ENCODE peak calls at places on chromosomes 2 and 18, in six cellular contexts. M, T, J, O, R and B are unnamed samples.

GRCh38 chr2:134208825-134209224 is 45.0 kb upstream of the MGAT5 start:
- DNase-seq in M (no peak), T (no peak), J (no peak), O (no peak), R (no peak), B (no peak)

GRCh38 chr2:23684540-23685176 is 242.3 kb downstream of the ATAD2B start:
- DNase-seq in M (no peak), T (no peak), J (no peak), O (no peak), R (no peak), B (no peak)

GRCh38 chr2:31212659-31213058 is 4.7 kb downstream of the CAPN14 start:
- DNase-seq in M (no peak), T (no peak), J (no peak), O (no peak), R (no peak), B (no peak)

GRCh38 chr2:239735131-239735828 is 289.9 kb downstream of the NDUFA10 start:
- DNase-seq in M (no peak), T (peak), J (no peak), O (no peak), R (no peak), B (peak)

GRCh38 chr2:86492057-86492456 is 50.9 kb downstream of the KDM3A start:
- DNase-seq in M (no peak), T (no peak), J (no peak), O (no peak), R (no peak), B (no peak)

GRCh38 chr2:229910832-229911412 is 10.9 kb downstream of the TRIP12 start:
- DNase-seq in M (no peak), T (no peak), J (no peak), O (no peak), R (peak), B (no peak)

GRCh38 chr2:138621139-138621538 is 119.6 kb downstream of the SPOPL start:
- DNase-seq in M (no peak), T (no peak), J (no peak), O (no peak), R (no peak), B (no peak)

GRCh38 chr2:156333951-156334495 is 1.5 kb upstream of the NR4A2 start:
- DNase-seq in M (peak), T (peak), J (peak), O (peak), R (no peak), B (no peak)

GRCh38 chr2:82837588-82838304 is 1621.3 kb downstream of the SUCLG1 start:
- DNase-seq in M (no peak), T (no peak), J (no peak), O (no peak), R (no peak), B (no peak)

GRCh38 chr2:68023904-68024303 is 38.9 kb downstream of the C1D start:
- DNase-seq in M (no peak), T (no peak), J (no peak), O (no peak), R (no peak), B (no peak)

GRCh38 chr2:68912732-68913131 is 40.0 kb downstream of the GKN2 start:
- DNase-seq in M (no peak), T (no peak), J (no peak), O (no peak), R (no peak), B (no peak)

GRCh38 chr18:51068111-51068510 is 38.1 kb downstream of the SMAD4 start:
- DNase-seq in M (no peak), T (no peak), J (no peak), O (no peak), R (no peak), B (no peak)

GRCh38 chr2:163348843-163349395 is 386.9 kb downstream of the FIGN start:
- DNase-seq in M (no peak), T (no peak), J (peak), O (no peak), R (no peak), B (no peak)

GRCh38 chr2:169916623-169917022 is 89.4 kb downstream of the UBR3 start:
- DNase-seq in M (no peak), T (no peak), J (no peak), O (no peak), R (no peak), B (no peak)

GRCh38 chr18:76420888-76421287 is 74.2 kb downstream of the ZNF516 start:
- DNase-seq in M (no peak), T (no peak), J (no peak), O (no peak), R (no peak), B (no peak)

GRCh38 chr2:39275016-39275415 is 31.2 kb upstream of the CDKL4 start:
- DNase-seq in M (no peak), T (no peak), J (no peak), O (no peak), R (no peak), B (no peak)

GRCh38 chr2:128644745-128645256 is 326.1 kb upstream of the HS6ST1 start:
- DNase-seq in M (no peak), T (peak), J (no peak), O (no peak), R (no peak), B (no peak)

GRCh38 chr2:105487142-105488069 is 88.6 kb upstream of the FHL2 start:
- DNase-seq in M (no peak), T (no peak), J (no peak), O (no peak), R (no peak), B (no peak)

GRCh38 chr18:24014986-24015896 is 687 bp downstream of the TTC39C start:
- DNase-seq in M (peak), T (peak), J (peak), O (no peak), R (peak), B (peak)

GRCh38 chr2:46101557-46102220 is 195.5 kb upstream of the EPAS1 start:
- DNase-seq in M (no peak), T (no peak), J (no peak), O (no peak), R (no peak), B (no peak)

GRCh38 chr2:192546566-192546965 is 351.8 kb upstream of the TMEFF2 start:
- DNase-seq in M (no peak), T (no peak), J (no peak), O (no peak), R (no peak), B (no peak)

GRCh38 chr2:195238366-195238765 is 418.7 kb upstream of the SLC39A10 start:
- DNase-seq in M (no peak), T (no peak), J (no peak), O (no peak), R (no peak), B (no peak)

GRCh38 chr18:54090856-54091255 is 133.6 kb downstream of the MBD2 start:
- DNase-seq in M (no peak), T (no peak), J (no peak), O (no peak), R (no peak), B (no peak)

GRCh38 chr2:235444101-235444597 is 49.7 kb upstream of the AGAP1 start:
- DNase-seq in M (peak), T (no peak), J (no peak), O (no peak), R (no peak), B (no peak)

GRCh38 chr2:121363632-121364420 is 78.8 kb upstream of the TFCP2L1 start:
- DNase-seq in M (no peak), T (no peak), J (peak), O (no peak), R (no peak), B (no peak)

GRCh38 chr2:19911799-19912509 is 10.2 kb upstream of the TTC32 start:
- DNase-seq in M (no peak), T (no peak), J (no peak), O (no peak), R (no peak), B (no peak)

GRCh38 chr2:130883520-130883919 is 46.8 kb downstream of the ARHGEF4 start:
- DNase-seq in M (no peak), T (no peak), J (no peak), O (no peak), R (no peak), B (no peak)

GRCh38 chr2:217277646-217278048 is 417.8 kb upstream of the TNP1 start:
- DNase-seq in M (no peak), T (no peak), J (no peak), O (no peak), R (no peak), B (peak)

GRCh38 chr2:152718909-152719645 is 657 bp downstream of the ARL6IP6 start:
- DNase-seq in M (no peak), T (no peak), J (no peak), O (no peak), R (no peak), B (no peak)

GRCh38 chr18:22422909-22423548 is 5.3 kb upstream of the CTAGE1 start:
- DNase-seq in M (no peak), T (peak), J (no peak), O (no peak), R (no peak), B (no peak)

GRCh38 chr2:62724106-62724505 is 18.6 kb downstream of the EHBP1 start:
- DNase-seq in M (no peak), T (no peak), J (no peak), O (no peak), R (no peak), B (no peak)

GRCh38 chr2:72140621-72140960 is 7.1 kb downstream of the CYP26B1 start:
- DNase-seq in M (no peak), T (no peak), J (no peak), O (no peak), R (no peak), B (no peak)

GRCh38 chr18:72895548-72895947 is 27.8 kb upstream of the NETO1 start:
- DNase-seq in M (no peak), T (no peak), J (no peak), O (no peak), R (no peak), B (no peak)

GRCh38 chr2:43762286-43762685 is 11.6 kb upstream of the DYNC2LI1 start:
- DNase-seq in M (no peak), T (no peak), J (no peak), O (no peak), R (no peak), B (no peak)

GRCh38 chr2:88919087-88919738 is 227.7 kb downstream of the RPIA start:
- DNase-seq in M (no peak), T (no peak), J (no peak), O (no peak), R (no peak), B (no peak)

GRCh38 chr2:226701052-226701451 is 98.6 kb downstream of the IRS1 start:
- DNase-seq in M (no peak), T (no peak), J (no peak), O (no peak), R (no peak), B (no peak)

GRCh38 chr18:50350699-50351098 is 24.1 kb upstream of the SKA1 start:
- DNase-seq in M (no peak), T (no peak), J (no peak), O (no peak), R (no peak), B (no peak)

GRCh38 chr2:28643911-28644334 is 107.7 kb upstream of the PPP1CB start:
- DNase-seq in M (no peak), T (no peak), J (no peak), O (no peak), R (no peak), B (no peak)

GRCh38 chr2:205965707-205966106 is 120.3 kb downstream of the INO80D start:
- DNase-seq in M (no peak), T (no peak), J (no peak), O (no peak), R (no peak), B (no peak)
- H3K27ac ChIP-seq in M (no peak), T (no peak), J (no peak), O (no peak), R (no peak), B (no peak)

GRCh38 chr2:95121495-95122196 is at the start of gene MRPS5:
- DNase-seq in M (peak), T (peak), J (peak), O (peak), R (peak), B (peak)
- H3K27ac ChIP-seq in M (peak), T (peak), J (peak), O (peak), R (peak), B (peak)

GRCh38 chr2:230986520-230987136 is 9.3 kb upstream of the SPATA3 start:
- DNase-seq in M (no peak), T (no peak), J (no peak), O (no peak), R (no peak), B (no peak)
- H3K27ac ChIP-seq in M (no peak), T (no peak), J (no peak), O (no peak), R (no peak), B (no peak)

GRCh38 chr2:237615631-237616249 is 11.6 kb upstream of the LRRFIP1 start:
- DNase-seq in M (no peak), T (peak), J (no peak), O (no peak), R (no peak), B (no peak)
- H3K27ac ChIP-seq in M (peak), T (peak), J (peak), O (no peak), R (no peak), B (no peak)